ENCODE peak calls at places on chromosomes 5 and 9, in eight cellular contexts. C is choroid plexus epithelial cell, H is AG09309, O is left ventricle myocardium inferior, X is AG10803, A is A549, S is tibial artery, Q is upper lobe of right lung. Z is an unnamed sample.

GRCh38 chr5:175059687-175060194 is 335.4 kb downstream of the MSX2 start:
- DNase-seq in C (peak), H (peak), O (peak), X (peak), A (peak), S (peak), Q (no peak), Z (no peak)

GRCh38 chr9:132328580-132328979 is 26.2 kb downstream of the SETX start:
- DNase-seq in C (no peak), H (no peak), O (no peak), X (no peak), A (no peak), S (no peak), Q (no peak), Z (no peak)

GRCh38 chr5:113614191-113614590 is 100.7 kb downstream of the YTHDC2 start:
- DNase-seq in C (peak), H (no peak), O (no peak), X (no peak), A (no peak), S (no peak), Q (no peak), Z (no peak)

GRCh38 chr9:124621371-124622328 is 114.5 kb upstream of the NR5A1 start:
- DNase-seq in C (peak), H (peak), O (no peak), X (peak), A (no peak), S (no peak), Q (no peak), Z (no peak)

GRCh38 chr9:115333671-115334070 is 215.7 kb upstream of the TNC start:
- DNase-seq in C (no peak), H (no peak), O (no peak), X (no peak), A (no peak), S (no peak), Q (no peak), Z (no peak)

GRCh38 chr9:136138566-136138965 is 19.9 kb upstream of the TMEM250 start:
- DNase-seq in C (peak), H (no peak), O (no peak), X (no peak), A (no peak), S (no peak), Q (no peak), Z (no peak)

GRCh38 chr5:66969963-66970362 is 226.6 kb downstream of the CD180 start:
- DNase-seq in C (no peak), H (no peak), O (no peak), X (no peak), A (no peak), S (no peak), Q (no peak), Z (no peak)

GRCh38 chr9:124477211-124478013 is 27.2 kb downstream of the ADGRD2 start:
- DNase-seq in C (no peak), H (no peak), O (no peak), X (no peak), A (peak), S (no peak), Q (no peak), Z (no peak)

GRCh38 chr9:99807276-99807852 is 14.3 kb upstream of the NR4A3 start:
- DNase-seq in C (peak), H (no peak), O (peak), X (peak), A (peak), S (peak), Q (peak), Z (no peak)

GRCh38 chr9:35349287-35349990 is 140.5 kb upstream of the RUSC2 start:
- DNase-seq in C (no peak), H (no peak), O (no peak), X (no peak), A (no peak), S (no peak), Q (no peak), Z (no peak)

GRCh38 chr9:91758491-91758981 is 191.5 kb downstream of the ROR2 start:
- DNase-seq in C (peak), H (no peak), O (no peak), X (peak), A (peak), S (no peak), Q (no peak), Z (peak)

GRCh38 chr9:82606761-82607382 is 456.1 kb downstream of the RASEF start:
- DNase-seq in C (peak), H (peak), O (no peak), X (peak), A (peak), S (no peak), Q (no peak), Z (peak)

GRCh38 chr5:130017173-130017572 is 112.9 kb downstream of the CHSY3 start:
- DNase-seq in C (no peak), H (no peak), O (no peak), X (no peak), A (no peak), S (no peak), Q (no peak), Z (no peak)

GRCh38 chr5:159456722-159457462 is 126.6 kb upstream of the IL12B start:
- DNase-seq in C (no peak), H (no peak), O (no peak), X (peak), A (peak), S (no peak), Q (no peak), Z (no peak)

GRCh38 chr9:80605129-80605528 is 1033.4 kb downstream of the TLE4 start:
- DNase-seq in C (peak), H (peak), O (no peak), X (peak), A (peak), S (no peak), Q (no peak), Z (no peak)

GRCh38 chr9:94577036-94577435 is 16.6 kb downstream of the FBP2 start:
- DNase-seq in C (no peak), H (no peak), O (no peak), X (no peak), A (no peak), S (no peak), Q (no peak), Z (no peak)

GRCh38 chr5:31847354-31847753 is 208.4 kb downstream of the PDZD2 start:
- DNase-seq in C (no peak), H (no peak), O (peak), X (no peak), A (no peak), S (no peak), Q (no peak), Z (no peak)

GRCh38 chr9:124593080-124594058 is 86.2 kb upstream of the NR5A1 start:
- DNase-seq in C (peak), H (no peak), O (no peak), X (peak), A (no peak), S (no peak), Q (no peak), Z (peak)

GRCh38 chr9:5895782-5896181 is 5.1 kb downstream of the MLANA start:
- DNase-seq in C (no peak), H (no peak), O (no peak), X (no peak), A (no peak), S (no peak), Q (no peak), Z (no peak)

GRCh38 chr9:81492710-81493447 is 196.5 kb downstream of the TLE1 start:
- DNase-seq in C (peak), H (peak), O (no peak), X (peak), A (no peak), S (no peak), Q (no peak), Z (peak)

GRCh38 chr5:40605295-40605958 is 74.3 kb upstream of the PTGER4 start:
- DNase-seq in C (peak), H (no peak), O (no peak), X (peak), A (no peak), S (no peak), Q (no peak), Z (no peak)

GRCh38 chr9:107600060-107600573 is 110.5 kb upstream of the KLF4 start:
- DNase-seq in C (no peak), H (no peak), O (no peak), X (no peak), A (no peak), S (no peak), Q (no peak), Z (no peak)

GRCh38 chr5:171823269-171823668 is 37.7 kb downstream of the SMIM23 start:
- DNase-seq in C (no peak), H (no peak), O (no peak), X (no peak), A (no peak), S (no peak), Q (no peak), Z (no peak)

GRCh38 chr9:74696520-74696919 is 191.2 kb downstream of the TRPM6 start:
- DNase-seq in C (no peak), H (no peak), O (no peak), X (no peak), A (no peak), S (no peak), Q (no peak), Z (no peak)

GRCh38 chr5:133610489-133611356 is 1.6 kb downstream of the FSTL4 start:
- DNase-seq in C (peak), H (no peak), O (peak), X (peak), A (peak), S (no peak), Q (peak), Z (peak)

GRCh38 chr5:17315710-17316221 is 98.3 kb downstream of the BASP1 start:
- DNase-seq in C (peak), H (peak), O (no peak), X (peak), A (no peak), S (no peak), Q (no peak), Z (peak)

GRCh38 chr9:75855509-75855908 is 35.0 kb upstream of the PCSK5 start:
- DNase-seq in C (peak), H (no peak), O (no peak), X (peak), A (no peak), S (no peak), Q (no peak), Z (peak)

GRCh38 chr5:140926211-140926902 is at the start of gene PCDHAC1:
- DNase-seq in C (peak), H (no peak), O (peak), X (peak), A (peak), S (peak), Q (peak), Z (peak)
- TF ChIP-seq CTCF in C (peak), H (peak), O (peak), X (peak), A (peak), S (peak), Q (peak), Z (peak)

DNA sequence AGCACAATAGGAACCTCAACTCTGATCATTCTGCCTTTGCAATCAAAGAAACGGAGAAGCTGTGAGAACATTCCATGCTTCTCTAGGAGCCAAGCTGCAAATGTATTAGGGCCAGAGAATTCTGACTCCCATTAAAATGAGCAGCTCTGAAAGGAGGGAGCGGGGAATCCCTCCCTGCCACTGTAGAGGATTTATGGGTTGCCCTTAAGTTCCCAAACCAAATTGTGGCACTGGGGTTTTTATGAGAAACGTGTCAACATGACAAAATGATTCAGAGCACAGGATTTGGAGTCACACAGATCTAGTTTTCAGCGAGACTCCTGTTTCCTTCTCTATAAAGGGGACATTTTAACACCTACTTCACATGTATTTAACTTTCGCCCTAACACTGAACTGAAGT is 1.8 kb downstream of the IL6ST start:
- DNase-seq in C (peak), H (no peak), O (no peak), X (peak), A (no peak), S (no peak), Q (no peak), Z (no peak)
- H3K4me3 ChIP-seq in C (peak), H (peak), O (peak), X (peak), A (peak), S (peak), Q (peak), Z (peak)

DNA sequence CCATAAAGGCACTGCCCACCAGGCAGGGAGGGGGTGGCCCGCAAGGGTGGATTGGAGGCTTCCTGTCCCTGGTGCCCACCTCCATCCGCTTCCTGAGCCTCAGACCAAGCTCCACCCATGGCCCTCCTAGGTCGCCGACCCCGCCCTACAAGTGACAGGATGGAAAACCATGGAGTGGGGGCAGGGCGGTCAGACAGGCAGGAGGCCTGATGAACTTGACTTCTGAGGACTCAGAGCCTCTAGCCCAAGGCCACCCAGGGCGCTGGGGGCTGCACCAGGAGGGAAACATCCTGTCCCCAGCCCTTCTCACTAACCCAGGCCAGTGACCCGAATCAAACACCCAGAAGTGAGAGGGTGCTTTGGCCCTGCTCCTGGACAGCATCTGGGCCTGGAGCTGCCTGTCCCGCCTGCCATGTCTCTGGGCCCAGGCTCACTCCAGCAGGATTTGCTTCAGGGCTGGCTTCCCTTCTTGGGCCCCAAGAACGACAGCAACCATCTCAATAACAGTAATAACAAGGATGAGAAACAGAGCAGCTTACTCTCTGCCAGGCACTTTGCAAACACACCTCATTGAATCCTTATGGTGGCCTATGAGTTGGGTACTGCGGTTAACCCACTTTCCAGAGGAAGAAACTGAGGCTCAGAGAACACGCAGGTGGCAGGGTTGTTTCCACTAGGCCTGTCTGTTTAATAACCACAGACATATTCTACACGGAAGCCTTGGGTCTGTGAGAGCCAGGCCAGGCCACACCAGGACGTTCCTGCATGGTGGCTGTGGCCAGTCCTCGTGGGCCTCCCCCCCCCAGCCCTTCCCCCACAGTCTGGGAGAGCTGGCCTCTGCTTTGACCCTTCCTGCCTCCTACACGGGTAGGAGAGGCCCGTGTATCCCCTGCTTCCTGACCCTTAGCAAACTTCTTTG is 4.4 kb upstream of the ST6GALNAC6 start:
- DNase-seq in C (no peak), H (no peak), O (peak), X (no peak), A (no peak), S (peak), Q (peak), Z (no peak)
- TF ChIP-seq CTCF in C (no peak), H (no peak), O (no peak), X (no peak), A (no peak), S (no peak), Q (no peak), Z (no peak)

GRCh38 chr9:128099932-128100491 is 27.5 kb downstream of the PTGES2 start:
- DNase-seq in C (peak), H (no peak), O (no peak), X (peak), A (no peak), S (no peak), Q (no peak), Z (no peak)
- H3K4me3 ChIP-seq in C (peak), H (no peak), O (peak), X (peak), A (no peak), S (peak), Q (peak), Z (peak)

GRCh38 chr9:3879315-3879714 is 353.5 kb upstream of the RFX3 start:
- DNase-seq in C (no peak), H (no peak), O (no peak), X (no peak), A (no peak), S (no peak), Q (no peak), Z (no peak)
- TF ChIP-seq CTCF in C (no peak), H (no peak), O (no peak), X (no peak), A (no peak), S (no peak), Q (no peak), Z (no peak)